ENCODE peak calls at places on chromosomes 13 and 19, in seven cellular contexts. A, Z, U, W, V, N and Y are unnamed samples.

GRCh38 chr13:114063545-114064515 is 68.6 kb downstream of the RASA3 start:
- DNase-seq in A (peak), Z (peak), U (no peak), W (no peak), V (no peak), N (no peak), Y (no peak)

GRCh38 chr13:41511827-41512226 is 54.5 kb downstream of the RGCC start:
- DNase-seq in A (no peak), Z (no peak), U (no peak), W (no peak), V (no peak), N (no peak), Y (no peak)

GRCh38 chr19:4744451-4745170 is 21.0 kb upstream of the DPP9 start:
- DNase-seq in A (peak), Z (peak), U (peak), W (no peak), V (no peak), N (no peak), Y (no peak)

GRCh38 chr13:110644892-110645521 is 29.7 kb downstream of the NAXD start:
- DNase-seq in A (peak), Z (peak), U (no peak), W (peak), V (peak), N (no peak), Y (no peak)

GRCh38 chr19:35622750-35623149 is 6.1 kb upstream of the RBM42 start:
- DNase-seq in A (no peak), Z (no peak), U (no peak), W (no peak), V (no peak), N (no peak), Y (no peak)

GRCh38 chr19:51026554-51026831 is at the start of gene KLK11:
- DNase-seq in A (no peak), Z (no peak), U (no peak), W (no peak), V (no peak), N (no peak), Y (no peak)

GRCh38 chr13:102333320-102334181 is 68.3 kb downstream of the FGF14 start:
- DNase-seq in A (no peak), Z (no peak), U (no peak), W (peak), V (no peak), N (no peak), Y (no peak)

GRCh38 chr19:17005000-17005399 is 21.6 kb downstream of the CPAMD8 start:
- DNase-seq in A (no peak), Z (no peak), U (no peak), W (no peak), V (no peak), N (no peak), Y (no peak)

GRCh38 chr19:10227215-10227971 is 3.7 kb downstream of the S1PR2 start:
- DNase-seq in A (peak), Z (peak), U (no peak), W (peak), V (no peak), N (no peak), Y (no peak)

GRCh38 chr13:34672631-34673030 is 269.4 kb upstream of the NBEA start:
- DNase-seq in A (peak), Z (no peak), U (no peak), W (no peak), V (no peak), N (no peak), Y (no peak)

GRCh38 chr19:51803965-51804364 is 9.0 kb downstream of the FPR3 start:
- DNase-seq in A (no peak), Z (no peak), U (no peak), W (no peak), V (no peak), N (no peak), Y (no peak)

GRCh38 chr19:52369463-52370340 is at the start of gene ZNF880:
- DNase-seq in A (peak), Z (peak), U (peak), W (peak), V (peak), N (peak), Y (peak)

GRCh38 chr19:16465239-16465638 is 6.5 kb downstream of the EPS15L1 start:
- DNase-seq in A (no peak), Z (no peak), U (no peak), W (no peak), V (no peak), N (no peak), Y (no peak)

GRCh38 chr13:25729201-25729600 is 322.6 kb downstream of the SHISA2 start:
- DNase-seq in A (no peak), Z (no peak), U (no peak), W (no peak), V (no peak), N (no peak), Y (no peak)

GRCh38 chr19:17091758-17092333 is 16.3 kb downstream of the MYO9B start:
- DNase-seq in A (no peak), Z (no peak), U (no peak), W (peak), V (no peak), N (no peak), Y (no peak)

GRCh38 chr19:49824662-49825061 is 6.6 kb downstream of the MED25 start:
- DNase-seq in A (no peak), Z (no peak), U (no peak), W (no peak), V (no peak), N (no peak), Y (no peak)

GRCh38 chr19:46605356-46605821 is 4.3 kb downstream of the CALM3 start:
- DNase-seq in A (no peak), Z (no peak), U (no peak), W (no peak), V (peak), N (no peak), Y (peak)

GRCh38 chr13:45847554-45848224 is 3.9 kb downstream of the SIAH3 start:
- DNase-seq in A (no peak), Z (peak), U (no peak), W (peak), V (no peak), N (no peak), Y (no peak)

GRCh38 chr13:112690242-112690943 is 555 bp downstream of the ATP11A start:
- DNase-seq in A (peak), Z (peak), U (no peak), W (peak), V (peak), N (no peak), Y (no peak)

GRCh38 chr13:20416223-20416622 is 109.4 kb downstream of the CRYL1 start:
- DNase-seq in A (no peak), Z (peak), U (no peak), W (no peak), V (peak), N (no peak), Y (no peak)

GRCh38 chr13:60577761-60578160 is 180.7 kb downstream of the TDRD3 start:
- DNase-seq in A (no peak), Z (no peak), U (no peak), W (no peak), V (no peak), N (no peak), Y (no peak)

GRCh38 chr13:112719556-112719955 is 29.7 kb downstream of the ATP11A start:
- DNase-seq in A (no peak), Z (no peak), U (no peak), W (no peak), V (no peak), N (no peak), Y (no peak)

GRCh38 chr13:50334944-50335343 is 319.7 kb downstream of the KCNRG start:
- DNase-seq in A (no peak), Z (peak), U (no peak), W (no peak), V (no peak), N (no peak), Y (no peak)

GRCh38 chr19:55649579-55650557 is 1.9 kb downstream of the CCDC106 start:
- DNase-seq in A (no peak), Z (no peak), U (no peak), W (no peak), V (no peak), N (no peak), Y (no peak)

GRCh38 chr13:40666905-40667621 is 622 bp upstream of the FOXO1 start:
- DNase-seq in A (peak), Z (no peak), U (no peak), W (peak), V (no peak), N (peak), Y (peak)